ENCODE peak calls at places on chromosomes 4 and X, in ten cellular contexts. Z, Q, N, I, S, A, X, F, Y and K are unnamed samples.

GRCh38 chr4:156138781-156139280 is 185.2 kb upstream of the CTSO start:
- DNase-seq in Z (no peak), Q (no peak), N (no peak), I (no peak), S (no peak), A (no peak), X (no peak), F (no peak), Y (no peak), K (no peak)

GRCh38 chrX:129808163-129808828 is 28.5 kb downstream of the SASH3 start:
- DNase-seq in Z (peak; percentile 62), Q (no peak), N (no peak), I (no peak), S (no peak), A (no peak), X (peak; percentile 74), F (no peak), Y (no peak), K (no peak)

GRCh38 chr4:153393397-153393796 is 48.9 kb downstream of the MND1 start:
- DNase-seq in Z (peak; percentile 45), Q (no peak), N (peak; percentile 66), I (no peak), S (no peak), A (peak; percentile 85), X (peak; percentile 79), F (no peak), Y (no peak), K (no peak)

GRCh38 chrX:103441878-103442535 is 65.7 kb downstream of the BEX3 start:
- DNase-seq in Z (no peak), Q (no peak), N (no peak), I (no peak), S (no peak), A (no peak), X (no peak), F (no peak), Y (no peak), K (no peak)

GRCh38 chrX:74449322-74449936 is 28.1 kb downstream of the SLC16A2 start:
- DNase-seq in Z (no peak), Q (no peak), N (no peak), I (peak; percentile 25), S (no peak), A (no peak), X (no peak), F (no peak), Y (no peak), K (no peak)

GRCh38 chrX:120311632-120312000 is 355 bp upstream of the TMEM255A start:
- DNase-seq in Z (no peak), Q (no peak), N (no peak), I (no peak), S (no peak), A (no peak), X (no peak), F (no peak), Y (no peak), K (no peak)

GRCh38 chr4:67587156-67587555 is 28.6 kb downstream of the STAP1 start:
- DNase-seq in Z (no peak), Q (no peak), N (no peak), I (no peak), S (no peak), A (no peak), X (no peak), F (no peak), Y (no peak), K (no peak)

GRCh38 chr4:78689224-78689623 is 86.9 kb upstream of the BMP2K start:
- DNase-seq in Z (peak; percentile 61), Q (no peak), N (no peak), I (no peak), S (no peak), A (no peak), X (no peak), F (no peak), Y (no peak), K (no peak)

GRCh38 chrX:9416562-9417319 is 48.1 kb upstream of the TBL1X start:
- DNase-seq in Z (peak; percentile 57), Q (no peak), N (no peak), I (no peak), S (no peak), A (peak; percentile 71), X (peak; percentile 79), F (no peak), Y (no peak), K (no peak)

DNA sequence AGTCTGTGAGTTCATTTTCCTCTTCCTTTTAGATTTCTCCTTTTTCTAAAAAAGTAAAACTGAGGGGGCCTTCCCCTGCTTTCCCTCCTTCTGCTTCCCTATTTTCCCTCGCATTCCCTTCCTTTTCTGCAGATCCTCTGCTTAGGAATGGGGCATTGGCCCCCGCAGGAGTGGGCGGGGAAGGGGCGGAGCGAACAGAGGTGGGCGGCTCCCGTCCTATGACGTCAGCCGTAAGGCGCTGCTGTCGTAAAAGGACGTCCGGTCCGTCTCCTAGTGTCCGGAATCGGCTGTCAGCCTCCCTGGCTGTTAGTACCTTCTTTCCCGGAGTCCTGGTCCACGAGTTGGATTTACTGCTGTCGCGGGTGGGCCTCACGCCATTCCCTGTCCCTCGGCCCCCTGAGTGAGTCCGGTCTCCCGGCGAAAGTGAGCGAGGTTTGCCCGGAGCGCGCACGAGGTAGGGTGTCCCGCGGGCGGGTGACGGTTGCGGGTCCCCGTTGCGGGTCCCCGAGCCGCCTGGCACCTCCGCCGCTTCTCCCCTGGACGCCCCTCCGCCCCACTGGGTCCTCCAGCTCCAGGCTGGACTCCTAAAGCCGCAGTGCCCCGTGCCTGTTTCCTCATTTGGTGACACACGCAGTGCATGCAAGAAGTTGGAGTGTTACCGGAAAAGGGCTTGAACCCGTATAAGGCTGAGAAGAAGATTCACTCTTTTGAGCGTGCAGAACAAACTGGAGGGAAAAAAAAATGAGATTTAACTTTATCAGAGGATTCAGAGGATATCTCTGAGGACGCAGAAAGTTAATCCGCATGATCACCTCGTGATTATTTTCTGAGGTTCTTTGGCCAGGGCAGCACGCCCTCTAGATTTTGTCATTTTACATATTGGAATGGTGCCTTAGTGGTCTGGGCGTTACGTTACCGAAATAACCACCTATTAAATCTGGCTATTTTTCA is at the start of gene ZNF330:
- DNase-seq in Z (peak; percentile 94), Q (peak; percentile 93), N (peak; percentile 95), I (peak; percentile 83), S (peak; percentile 93), A (peak; percentile 95), X (peak; percentile 94), F (peak; percentile 92), Y (peak; percentile 91), K (peak; percentile 95)
- TF ChIP-seq CTCF in Z (peak; percentile 7), Q (peak; percentile 14), N (no peak), I (no peak), S (peak; percentile 4), A (no peak), X (peak; percentile 28), F (peak; percentile 5), Y (no peak), K (no peak)

GRCh38 chr4:177579649-177580048 is 137.4 kb upstream of the AGA start:
- DNase-seq in Z (peak; percentile 9), Q (no peak), N (no peak), I (no peak), S (no peak), A (no peak), X (peak; percentile 54), F (no peak), Y (no peak), K (no peak)
- TF ChIP-seq CTCF in Z (no peak), Q (no peak), N (no peak), I (no peak), S (no peak), A (no peak), X (peak; percentile 40), F (no peak), Y (no peak), K (no peak)

GRCh38 chr4:88382621-88383020 is 4.0 kb downstream of the HERC6 start:
- DNase-seq in Z (peak; percentile 2), Q (peak; percentile 72), N (no peak), I (peak; percentile 19), S (no peak), A (no peak), X (no peak), F (no peak), Y (no peak), K (no peak)

GRCh38 chr4:88378691-88379559 is at the start of gene HERC6:
- DNase-seq in Z (peak; percentile 83), Q (peak; percentile 95), N (peak; percentile 89), I (peak; percentile 59), S (peak; percentile 81), A (peak; percentile 81), X (peak; percentile 88), F (peak; percentile 85), Y (peak; percentile 81), K (peak; percentile 64)
- TF ChIP-seq CTCF in Z (peak; percentile 75), Q (peak; percentile 72), N (peak; percentile 72), I (peak; percentile 76), S (peak; percentile 72), A (peak; percentile 64), X (peak; percentile 68), F (peak; percentile 68), Y (peak; percentile 34), K (no peak)

GRCh38 chrX:45781901-45782553 is 581.4 kb upstream of the DIPK2B start:
- DNase-seq in Z (peak; percentile 80), Q (no peak), N (no peak), I (no peak), S (peak; percentile 43), A (no peak), X (peak; percentile 79), F (no peak), Y (no peak), K (no peak)
- TF ChIP-seq CTCF in Z (no peak), Q (no peak), N (peak; percentile 26), I (no peak), S (no peak), A (no peak), X (peak; percentile 34), F (peak; percentile 22), Y (no peak), K (no peak)

GRCh38 chr4:81421346-81422218 is 50.1 kb downstream of the RASGEF1B start:
- DNase-seq in Z (peak; percentile 68), Q (peak; percentile 59), N (no peak), I (no peak), S (no peak), A (no peak), X (peak; percentile 47), F (no peak), Y (no peak), K (no peak)

GRCh38 chr4:81424336-81424735 is 47.4 kb downstream of the RASGEF1B start:
- DNase-seq in Z (no peak), Q (no peak), N (no peak), I (no peak), S (no peak), A (no peak), X (no peak), F (no peak), Y (no peak), K (no peak)

GRCh38 chr4:81425087-81425486 is 46.6 kb downstream of the RASGEF1B start:
- DNase-seq in Z (no peak), Q (no peak), N (no peak), I (no peak), S (no peak), A (no peak), X (no peak), F (no peak), Y (no peak), K (no peak)

GRCh38 chr4:81418572-81418971 is 53.1 kb downstream of the RASGEF1B start:
- DNase-seq in Z (no peak), Q (no peak), N (no peak), I (no peak), S (no peak), A (no peak), X (no peak), F (no peak), Y (no peak), K (no peak)

GRCh38 chr4:81422591-81422990 is 49.1 kb downstream of the RASGEF1B start:
- DNase-seq in Z (no peak), Q (peak; percentile 9), N (no peak), I (no peak), S (no peak), A (no peak), X (no peak), F (no peak), Y (no peak), K (no peak)
- TF ChIP-seq CTCF in Z (no peak), Q (no peak), N (no peak), I (no peak), S (no peak), A (no peak), X (no peak), F (no peak), Y (no peak), K (no peak)